ENCODE peak calls at places on chromosomes 6 and 20, in six cellular contexts. W is AG04450; M is suprapubic skin; G is heart left ventricle; D is neural progenitor cell; N is CD8-positive, alpha-beta T cell. P is an unnamed sample.
A peak's percentile ranks its signal among the peaks of the same experiment; 100 is the strongest.

GRCh38 chr6:153616506-153616905 is 422.5 kb upstream of the OPRM1 start:
- DNase-seq in W (no peak), M (no peak), G (no peak), D (peak; percentile 19), N (no peak), P (peak; percentile 2)

GRCh38 chr6:126307859-126308258 is 32.1 kb upstream of the CENPW start:
- DNase-seq in W (peak; percentile 23), M (no peak), G (no peak), D (no peak), N (no peak), P (no peak)

GRCh38 chr6:111238464-111239119 is 151.3 kb downstream of the SLC16A10 start:
- DNase-seq in W (no peak), M (no peak), G (no peak), D (no peak), N (no peak), P (no peak)

GRCh38 chr20:7868108-7868507 is 72.2 kb downstream of the HAO1 start:
- DNase-seq in W (no peak), M (no peak), G (no peak), D (no peak), N (no peak), P (no peak)

GRCh38 chr6:125533710-125534397 is 215.6 kb upstream of the HEY2 start:
- DNase-seq in W (no peak), M (no peak), G (no peak), D (peak; percentile 71), N (no peak), P (peak; percentile 66)

GRCh38 chr20:33079267-33079666 is at the start of gene BPIFB4:
- DNase-seq in W (no peak), M (no peak), G (no peak), D (no peak), N (no peak), P (no peak)

GRCh38 chr20:8082025-8082424 is 50.0 kb upstream of the PLCB1 start:
- DNase-seq in W (no peak), M (no peak), G (no peak), D (peak; percentile 11), N (no peak), P (peak; percentile 1)

GRCh38 chr6:23494367-23494766 is 631.6 kb upstream of the NRSN1 start:
- DNase-seq in W (no peak), M (no peak), G (no peak), D (no peak), N (no peak), P (no peak)

GRCh38 chr6:162306616-162307015 is 420.9 kb downstream of the PRKN start:
- DNase-seq in W (no peak), M (no peak), G (no peak), D (no peak), N (no peak), P (no peak)

GRCh38 chr6:146870765-146871164 is 272.0 kb downstream of the ADGB start:
- DNase-seq in W (no peak), M (no peak), G (no peak), D (no peak), N (no peak), P (no peak)

GRCh38 chr6:71478834-71479541 is 190.4 kb downstream of the OGFRL1 start:
- DNase-seq in W (peak; percentile 74), M (no peak), G (no peak), D (peak; percentile 36), N (no peak), P (no peak)

GRCh38 chr20:33654680-33655161 is 7.4 kb upstream of the C20orf144 start:
- DNase-seq in W (no peak), M (no peak), G (no peak), D (no peak), N (no peak), P (peak; percentile 53)

GRCh38 chr6:41184761-41185160 is 16.2 kb downstream of the TREML2 start:
- DNase-seq in W (no peak), M (no peak), G (no peak), D (no peak), N (no peak), P (no peak)

GRCh38 chr6:108523697-108524096 is 37.0 kb upstream of the FOXO3 start:
- DNase-seq in W (no peak), M (no peak), G (no peak), D (no peak), N (no peak), P (no peak)

GRCh38 chr6:82017316-82017715 is 230.2 kb downstream of the IBTK start:
- DNase-seq in W (no peak), M (no peak), G (no peak), D (peak; percentile 39), N (no peak), P (no peak)

GRCh38 chr6:167731731-167732422 is 94.8 kb upstream of the AFDN start:
- DNase-seq in W (no peak), M (peak; percentile 66), G (peak; percentile 44), D (no peak), N (no peak), P (peak; percentile 50)

GRCh38 chr6:121837545-121838229 is 402.2 kb downstream of the GJA1 start:
- DNase-seq in W (no peak), M (no peak), G (no peak), D (no peak), N (no peak), P (no peak)

GRCh38 chr6:14713008-14713452 is 532.8 kb upstream of the JARID2 start:
- DNase-seq in W (no peak), M (no peak), G (peak; percentile 66), D (no peak), N (no peak), P (no peak)

GRCh38 chr6:91094806-91095475 is 508.1 kb upstream of the MAP3K7 start:
- DNase-seq in W (no peak), M (no peak), G (no peak), D (no peak), N (no peak), P (no peak)

GRCh38 chr6:16043171-16044142 is 85.4 kb upstream of the MYLIP start:
- DNase-seq in W (no peak), M (no peak), G (no peak), D (no peak), N (no peak), P (no peak)

GRCh38 chr20:62795023-62795761 is 1.1 kb upstream of the MRGBP start:
- DNase-seq in W (no peak), M (no peak), G (peak; percentile 82), D (peak; percentile 68), N (peak; percentile 55), P (peak; percentile 89)

GRCh38 chr20:23636908-23637281 is 860 bp downstream of the CST3 start:
- DNase-seq in W (no peak), M (no peak), G (no peak), D (no peak), N (no peak), P (no peak)

GRCh38 chr20:23638309-23638708 is 554 bp upstream of the CST3 start:
- DNase-seq in W (no peak), M (no peak), G (peak; percentile 56), D (no peak), N (no peak), P (no peak)

GRCh38 chr20:23639490-23639958 is 1.8 kb upstream of the CST3 start:
- DNase-seq in W (no peak), M (no peak), G (no peak), D (no peak), N (no peak), P (no peak)

GRCh38 chr20:23636182-23636907 is 1.4 kb downstream of the CST3 start:
- DNase-seq in W (no peak), M (no peak), G (peak; percentile 60), D (no peak), N (no peak), P (no peak)

GRCh38 chr20:23637282-23638221 is at the start of gene CST3:
- DNase-seq in W (peak; percentile 63), M (peak; percentile 95), G (peak; percentile 95), D (peak; percentile 85), N (no peak), P (peak; percentile 93)
- H3K4me3 ChIP-seq in W (peak within 1 kb of the TSS; percentile 83), M (peak within 1 kb of the TSS; percentile 95), G (peak within 1 kb of the TSS; percentile 90), D (peak within 1 kb of the TSS; percentile 80), N (no peak within 1 kb of the TSS), P (peak within 1 kb of the TSS; percentile 84)

GRCh38 chr20:44719841-44720240 is 4.7 kb downstream of the CCN5 start:
- DNase-seq in W (no peak), M (no peak), G (peak; percentile 52), D (no peak), N (no peak), P (no peak)

GRCh38 chr20:44720617-44720993 is 5.4 kb downstream of the CCN5 start:
- DNase-seq in W (no peak), M (no peak), G (peak; percentile 51), D (no peak), N (no peak), P (no peak)

GRCh38 chr20:44715495-44716308 is 533 bp downstream of the CCN5 start:
- DNase-seq in W (no peak), M (no peak), G (peak; percentile 60), D (no peak), N (no peak), P (no peak)

GRCh38 chr20:44716309-44717106 is 1.3 kb downstream of the CCN5 start:
- DNase-seq in W (no peak), M (no peak), G (peak; percentile 65), D (no peak), N (no peak), P (no peak)

DNA sequence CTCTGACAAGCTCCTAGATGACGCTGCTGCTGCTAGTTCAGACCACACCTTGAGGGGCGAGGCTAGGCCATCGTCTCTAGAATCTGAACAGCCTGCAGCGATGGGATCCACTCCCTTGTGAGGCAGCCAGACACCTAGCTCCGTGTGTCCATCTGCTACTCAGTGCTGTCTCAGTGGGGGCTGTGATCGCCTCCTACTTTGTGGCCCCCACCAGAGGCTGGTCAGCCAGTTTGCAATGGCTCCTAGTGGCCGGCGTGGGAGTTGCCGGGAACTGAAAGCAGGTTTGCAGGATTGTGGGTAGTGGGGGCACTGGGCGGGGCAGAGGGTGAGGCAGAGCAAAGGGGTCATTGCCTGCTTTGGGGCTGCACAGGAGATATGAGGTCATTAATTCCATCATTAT is 2.8 kb downstream of the CCN5 start:
- DNase-seq in W (no peak), M (no peak), G (peak; percentile 18), D (peak; percentile 37), N (no peak), P (peak; percentile 85)
- H3K27me3 ChIP-seq in W (peaks cover 2% of the 10 kb centered on the region), M (no peaks in the 10 kb centered on the region), G (no peaks in the 10 kb centered on the region), D (no peaks in the 10 kb centered on the region), N (no peaks in the 10 kb centered on the region), P (no peaks in the 10 kb centered on the region)

GRCh38 chr6:10415593-10416480 is 963 bp upstream of the TFAP2A start:
- DNase-seq in W (no peak), M (no peak), G (no peak), D (no peak), N (no peak), P (peak; percentile 52)
- H3K4me3 ChIP-seq in W (peak overlapping the region; percentile 63), M (peak overlapping the region; percentile 83), G (no peak overlapping the region), D (peak overlapping the region; percentile 57), N (no peak overlapping the region), P (peak overlapping the region; percentile 10)

DNA sequence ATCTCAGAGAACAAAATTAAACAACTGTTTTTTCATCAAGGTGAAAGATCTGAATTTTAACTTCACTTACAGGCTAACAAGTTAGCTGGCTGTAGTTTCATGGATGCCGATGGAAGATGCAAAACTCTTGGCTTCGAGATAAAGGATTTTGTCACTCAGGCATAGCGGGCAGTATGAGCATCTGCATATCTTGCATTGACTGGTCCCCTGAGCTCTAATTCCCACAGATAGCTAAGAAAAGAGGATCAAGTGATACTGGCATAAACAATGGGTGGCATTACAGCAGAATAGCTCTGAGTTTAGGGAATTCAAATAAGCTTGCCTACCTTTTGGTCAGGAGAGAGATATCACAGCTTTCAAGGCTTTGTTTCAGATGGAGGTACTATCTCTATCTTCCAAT is 1.8 kb upstream of the CLVS2 start:
- DNase-seq in W (no peak), M (no peak), G (no peak), D (peak; percentile 31), N (no peak), P (no peak)
- H3K27me3 ChIP-seq in W (peaks cover 3% of the 10 kb centered on the region), M (peaks cover 47% of the 10 kb centered on the region), G (peaks cover 13% of the 10 kb centered on the region), D (peaks cover 90% of the 10 kb centered on the region), N (no peaks in the 10 kb centered on the region), P (peaks cover 48% of the 10 kb centered on the region)

P was measured in H7.